ENCODE peak calls at places on chromosomes 6 and 20, in five cellular contexts. E is HepG2, F is DND-41, C is neural progenitor cell, Q is PC-3. N is an unnamed sample.

GRCh38 chr6:157260735-157261134 is 62.6 kb downstream of the TMEM242 start:
- DNase-seq in E (no peak), F (no peak), C (no peak), Q (no peak), N (no peak)

GRCh38 chr20:40633123-40633850 is 55.7 kb downstream of the MAFB start:
- DNase-seq in E (no peak), F (no peak), C (no peak), Q (no peak), N (no peak)

GRCh38 chr20:46202758-46203509 is 84.8 kb downstream of the CD40 start:
- DNase-seq in E (no peak), F (no peak), C (no peak), Q (no peak), N (no peak)

GRCh38 chr6:161417712-161418457 is 144.0 kb upstream of the AGPAT4 start:
- DNase-seq in E (no peak), F (no peak), C (peak; percentile 50), Q (peak; percentile 4), N (peak; percentile 49)

GRCh38 chr6:162019311-162019710 is 708.3 kb downstream of the PRKN start:
- DNase-seq in E (no peak), F (no peak), C (no peak), Q (no peak), N (no peak)

GRCh38 chr6:84522135-84522535 is 242.3 kb downstream of the TBX18 start:
- DNase-seq in E (no peak), F (no peak), C (no peak), Q (peak; percentile 83), N (peak; percentile 45)

GRCh38 chr6:108945686-108946158 is 97.5 kb downstream of the ARMC2 start:
- DNase-seq in E (no peak), F (no peak), C (no peak), Q (no peak), N (no peak)

GRCh38 chr6:12973302-12973865 is 256.8 kb downstream of the PHACTR1 start:
- DNase-seq in E (no peak), F (no peak), C (no peak), Q (peak; percentile 9), N (no peak)

GRCh38 chr20:37845261-37845681 is 57.7 kb upstream of the VSTM2L start:
- DNase-seq in E (no peak), F (no peak), C (no peak), Q (no peak), N (no peak)

GRCh38 chr20:1417273-1417672 is 24.4 kb upstream of the FKBP1A start:
- DNase-seq in E (peak; percentile 70), F (no peak), C (no peak), Q (peak; percentile 90), N (no peak)

GRCh38 chr20:33177866-33178265 is 9.9 kb downstream of the BPIFA2 start:
- DNase-seq in E (no peak), F (no peak), C (no peak), Q (no peak), N (no peak)

GRCh38 chr6:110331816-110332215 is 26.3 kb downstream of the METTL24 start:
- DNase-seq in E (no peak), F (no peak), C (no peak), Q (no peak), N (peak; percentile 53)

GRCh38 chr20:18001131-18001921 is 32.5 kb downstream of the MGME1 start:
- DNase-seq in E (peak; percentile 90), F (no peak), C (no peak), Q (peak; percentile 69), N (peak; percentile 71)

GRCh38 chr6:129069006-129069405 is 186.1 kb downstream of the LAMA2 start:
- DNase-seq in E (no peak), F (no peak), C (no peak), Q (no peak), N (no peak)

GRCh38 chr6:105713474-105714118 is 310.7 kb upstream of the PREP start:
- DNase-seq in E (no peak), F (no peak), C (peak; percentile 14), Q (no peak), N (no peak)

GRCh38 chr6:89977808-89978748 is 83.8 kb downstream of the GJA10 start:
- DNase-seq in E (no peak), F (no peak), C (no peak), Q (no peak), N (peak; percentile 44)

GRCh38 chr6:157107915-157108651 is 215.2 kb downstream of the TMEM242 start:
- DNase-seq in E (no peak), F (no peak), C (no peak), Q (peak; percentile 82), N (peak; percentile 59)

GRCh38 chr6:17280552-17281090 is 540 bp upstream of the RBM24 start:
- DNase-seq in E (no peak), F (no peak), C (peak; percentile 84), Q (no peak), N (peak; percentile 62)

GRCh38 chr6:32692019-32692418 is 25.6 kb upstream of the HLA-DQB1 start:
- DNase-seq in E (peak; percentile 35), F (peak; percentile 30), C (peak; percentile 64), Q (peak; percentile 66), N (peak; percentile 55)

GRCh38 chr20:36929290-36929689 is 22.2 kb downstream of the SAMHD1 start:
- DNase-seq in E (no peak), F (no peak), C (no peak), Q (no peak), N (no peak)

GRCh38 chr6:26285143-26286134 is 79.6 kb upstream of the BTN3A2 start:
- DNase-seq in E (peak; percentile 93), F (peak; percentile 99), C (peak; percentile 99), Q (peak; percentile 100), N (peak; percentile 99)

GRCh38 chr20:63206878-63207277 is 9.1 kb downstream of the YTHDF1 start:
- DNase-seq in E (no peak), F (no peak), C (no peak), Q (peak; percentile 62), N (no peak)

GRCh38 chr6:69796081-69796626 is 656 bp downstream of the LMBRD1 start:
- DNase-seq in E (peak; percentile 56), F (no peak), C (peak; percentile 65), Q (peak; percentile 62), N (peak; percentile 74)

GRCh38 chr6:84791927-84792326 is 27.5 kb upstream of the TBX18 start:
- DNase-seq in E (no peak), F (no peak), C (no peak), Q (no peak), N (no peak)

GRCh38 chr6:82040405-82041221 is 206.9 kb downstream of the IBTK start:
- DNase-seq in E (peak; percentile 46), F (peak; percentile 30), C (peak; percentile 67), Q (peak; percentile 68), N (peak; percentile 78)

GRCh38 chr20:16314722-16315121 is 258.5 kb downstream of the KIF16B start:
- DNase-seq in E (no peak), F (no peak), C (no peak), Q (no peak), N (no peak)
- TF ChIP-seq EZH2 in E (no peak), F (no peak), C (no peak), Q (no peak), N (no peak)

DNA sequence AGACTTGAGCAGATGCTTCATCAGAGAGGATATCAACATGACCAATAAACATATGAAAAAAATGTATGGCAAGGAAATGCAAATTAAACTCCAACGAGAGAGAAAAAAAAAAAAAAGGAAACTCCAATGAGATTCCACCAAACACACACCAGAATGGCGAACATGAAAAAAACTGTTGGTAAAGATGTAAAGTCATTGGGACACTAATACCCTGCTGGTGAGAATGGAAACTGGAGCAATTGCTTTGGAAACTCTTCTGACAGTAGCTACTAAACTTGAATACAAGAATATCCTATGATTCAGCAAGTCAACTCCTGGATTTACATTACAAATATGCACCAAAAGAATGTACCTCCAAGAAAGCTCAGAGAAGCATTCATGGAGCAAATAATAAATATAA is 260.7 kb upstream of the ECI2 start:
- DNase-seq in E (no peak), F (no peak), C (no peak), Q (peak; percentile 16), N (no peak)
- TF ChIP-seq CTCF in E (no peak), F (no peak), C (no peak), Q (peak; percentile 15), N (no peak)

GRCh38 chr20:22578221-22579118 is 5.9 kb downstream of the FOXA2 start:
- DNase-seq in E (peak; percentile 76), F (no peak), C (peak; percentile 60), Q (peak; percentile 39), N (peak; percentile 54)

GRCh38 chr20:22576733-22577514 is 7.4 kb downstream of the FOXA2 start:
- DNase-seq in E (peak; percentile 37), F (no peak), C (peak; percentile 39), Q (no peak), N (no peak)

GRCh38 chr20:22579119-22579427 is 5.3 kb downstream of the FOXA2 start:
- DNase-seq in E (no peak), F (no peak), C (peak; percentile 96), Q (no peak), N (peak; percentile 36)

GRCh38 chr20:22576273-22576672 is 8.1 kb downstream of the FOXA2 start:
- DNase-seq in E (peak; percentile 27), F (no peak), C (no peak), Q (no peak), N (no peak)

DNA sequence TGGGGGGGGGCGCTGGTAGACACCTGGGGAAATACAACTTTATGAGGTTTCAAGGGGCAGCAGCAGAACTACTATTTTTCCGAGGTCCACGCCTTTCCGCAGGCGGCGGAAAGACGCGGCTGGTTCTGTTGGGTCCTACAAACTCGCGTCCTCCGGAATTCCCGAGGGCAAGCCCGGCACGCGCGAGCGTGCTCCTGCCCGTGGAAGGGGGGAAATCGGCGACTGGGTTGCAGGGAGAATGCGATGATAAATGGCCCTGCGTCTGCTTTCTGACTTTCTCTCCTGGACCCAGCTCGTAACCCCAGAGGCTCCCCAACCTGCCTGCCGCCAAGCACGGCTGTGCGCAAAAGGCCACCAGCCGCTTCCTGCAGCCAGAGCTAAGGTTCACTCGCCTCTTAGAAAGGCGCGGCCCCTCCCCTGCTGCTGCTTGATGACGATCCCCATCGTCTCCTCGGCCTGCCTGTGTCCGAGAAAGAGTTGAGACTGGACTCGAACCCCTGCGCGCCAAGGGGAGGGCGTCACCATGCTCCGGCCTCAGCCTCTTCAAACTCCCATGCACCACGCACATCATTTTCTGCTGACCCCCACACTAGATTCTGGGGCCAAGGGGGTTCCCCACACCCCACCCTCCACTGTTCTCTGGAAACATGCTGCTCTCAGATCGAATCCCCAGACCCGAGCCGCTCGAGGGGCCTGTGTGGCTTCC is 6.7 kb downstream of the FOXA2 start:
- DNase-seq in E (peak; percentile 52), F (no peak), C (peak; percentile 75), Q (peak; percentile 19), N (peak; percentile 57)
- TF ChIP-seq EZH2 in E (no peak), F (no peak), C (peak; percentile 69), Q (no peak), N (no peak)

GRCh38 chr20:9916776-9917175 is 77.9 kb upstream of the PAK5 start:
- DNase-seq in E (no peak), F (no peak), C (no peak), Q (no peak), N (no peak)

GRCh38 chr20:9909167-9909566 is 70.3 kb upstream of the PAK5 start:
- DNase-seq in E (no peak), F (no peak), C (no peak), Q (no peak), N (no peak)

GRCh38 chr20:9911519-9911918 is 72.6 kb upstream of the PAK5 start:
- DNase-seq in E (no peak), F (no peak), C (no peak), Q (no peak), N (no peak)

GRCh38 chr20:9912858-9913434 is 74.1 kb upstream of the PAK5 start:
- DNase-seq in E (peak; percentile 59), F (peak; percentile 45), C (peak; percentile 62), Q (peak; percentile 80), N (peak; percentile 58)

DNA sequence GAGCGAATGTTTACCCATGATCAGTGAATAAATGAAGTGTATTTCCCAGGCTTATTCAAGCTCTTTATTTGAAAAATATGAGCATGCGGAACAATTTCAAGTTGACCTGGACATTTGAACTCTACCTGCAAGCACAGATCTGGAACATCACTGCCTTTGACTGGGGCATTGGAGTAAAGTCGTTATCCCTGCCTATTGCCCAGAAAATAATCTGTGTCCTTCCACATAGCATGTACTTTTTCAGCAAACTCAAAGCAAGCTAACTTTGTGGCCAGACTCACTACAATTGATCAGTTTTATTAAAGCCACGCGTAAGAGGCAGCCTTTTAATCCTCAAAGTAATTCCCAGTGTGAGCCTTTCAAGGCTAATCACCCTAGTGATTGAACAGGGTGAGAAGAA is 73.4 kb upstream of the PAK5 start:
- DNase-seq in E (no peak), F (no peak), C (peak; percentile 14), Q (no peak), N (no peak)
- TF ChIP-seq CTCF in E (no peak), F (no peak), C (no peak), Q (no peak), N (no peak)

N was measured in hepatocyte.